ENCODE peak calls at places on chromosomes 13 and 19, in five cellular contexts. M is kidney glomerular epithelial cell; S is cardiac muscle cell; X is stimulated activated CD4-positive, alpha-beta T cell treated with anti-CD3 and anti-CD28 coated beads, Interleukin-2, amount 100 ng/mL, for 48 hours; D is HEK293T. L is an unnamed sample.

GRCh38 chr19:33398361-33399060 is 25.0 kb downstream of the CEBPG start:
- DNase-seq in S (no peak), D (no peak), X (no peak), M (no peak), L (no peak)

GRCh38 chr19:35015576-35016351 is 14.5 kb upstream of the SCN1B start:
- DNase-seq in D (no peak), X (no peak), S (peak; percentile 60), M (no peak), L (no peak)

GRCh38 chr13:110018009-110018408 is 231.6 kb upstream of the IRS2 start:
- DNase-seq in X (no peak), S (no peak), D (no peak), M (no peak), L (peak; percentile 60)

GRCh38 chr19:48480476-48481190 is 11.5 kb downstream of the CYTH2 start:
- DNase-seq in S (peak; percentile 49), D (no peak), M (no peak), X (peak; percentile 51), L (no peak)

GRCh38 chr19:39599116-39599515 is 3.2 kb upstream of the LGALS13 start:
- DNase-seq in X (peak; percentile 26), S (peak; percentile 42), M (peak; percentile 12), D (peak; percentile 17), L (peak; percentile 24)

GRCh38 chr19:49932731-49933131 is 3.4 kb upstream of the NUP62 start:
- DNase-seq in M (no peak), D (no peak), X (no peak), S (no peak), L (no peak)

GRCh38 chr13:74575729-74576125 is 441.5 kb upstream of the KLF12 start:
- DNase-seq in M (no peak), S (peak; percentile 70), X (peak; percentile 44), D (peak; percentile 86), L (peak; percentile 49)

GRCh38 chr19:19530423-19530804 is 1.7 kb downstream of the YJEFN3 start:
- DNase-seq in D (no peak), M (no peak), S (peak; percentile 34), X (no peak), L (no peak)

GRCh38 chr13:80139196-80139595 is 201.7 kb downstream of the SPRY2 start:
- DNase-seq in X (no peak), M (no peak), S (no peak), D (no peak), L (peak; percentile 60)

GRCh38 chr13:45718063-45718462 is 15.9 kb downstream of the CBY2 start:
- DNase-seq in X (no peak), M (no peak), D (peak; percentile 49), S (peak; percentile 40), L (peak; percentile 41)

GRCh38 chr19:30692517-30692870 is 320.3 kb downstream of the ZNF536 start:
- DNase-seq in D (no peak), M (no peak), X (no peak), S (peak; percentile 4), L (no peak)

GRCh38 chr19:41264581-41265375 is 606 bp downstream of the HNRNPUL1 start:
- DNase-seq in S (peak; percentile 50), D (peak; percentile 17), M (no peak), X (peak; percentile 59), L (peak; percentile 46)

GRCh38 chr13:50636007-50636704 is 207.3 kb downstream of the DLEU7 start:
- DNase-seq in S (peak; percentile 68), X (no peak), M (no peak), D (peak; percentile 17), L (no peak)

GRCh38 chr13:88068975-88069374 is 397.8 kb downstream of the SLITRK5 start:
- DNase-seq in S (no peak), M (no peak), D (peak; percentile 55), X (no peak), L (peak; percentile 6)

GRCh38 chr13:113096052-113096744 is 9.4 kb upstream of the F7 start:
- DNase-seq in X (no peak), S (no peak), D (no peak), M (no peak), L (no peak)

GRCh38 chr19:40718774-40719391 is 2.0 kb downstream of the ITPKC start:
- DNase-seq in X (no peak), D (no peak), S (peak; percentile 49), M (peak; percentile 65), L (peak; percentile 72)

GRCh38 chr19:31372245-31372781 is 23.1 kb upstream of the TSHZ3 start:
- DNase-seq in S (no peak), D (no peak), M (no peak), X (no peak), L (no peak)

GRCh38 chr13:107685876-107686275 is 529.5 kb downstream of the LIG4 start:
- DNase-seq in M (no peak), S (no peak), D (no peak), X (no peak), L (no peak)

GRCh38 chr13:73849292-73849691 is 284.9 kb downstream of the KLF12 start:
- DNase-seq in X (no peak), D (peak; percentile 66), S (peak; percentile 60), M (no peak), L (peak; percentile 33)

GRCh38 chr13:47678201-47678963 is 322.7 kb downstream of the SUCLA2 start:
- DNase-seq in S (no peak), X (no peak), D (no peak), M (no peak), L (no peak)

GRCh38 chr13:50979187-50979586 is 69.6 kb downstream of the RNASEH2B start:
- DNase-seq in D (no peak), S (no peak), M (no peak), X (no peak), L (no peak)

GRCh38 chr13:20769091-20769490 is 4.7 kb downstream of the EEF1AKMT1 start:
- DNase-seq in D (no peak), M (no peak), X (no peak), S (peak; percentile 10), L (no peak)

GRCh38 chr13:59790626-59791025 is 373.1 kb downstream of the DIAPH3 start:
- DNase-seq in X (no peak), M (no peak), S (peak; percentile 33), D (no peak), L (no peak)